ENCODE peak calls at places on chromosomes 12 and 14, in ten cellular contexts. K is mammary epithelial cell, R is fibroblast of mammary gland, Y is AG04450, V is GM23338, D is dorsolateral prefrontal cortex, W is GM12865, U is CD14-positive monocyte, J is choroid plexus epithelial cell, T is IMR-90. C is an unnamed sample.

GRCh38 chr14:30385925-30386324 is 173.0 kb upstream of the G2E3 start:
- DNase-seq in K (no peak), R (no peak), Y (no peak), V (no peak), D (no peak), W (no peak), U (no peak), J (no peak), T (no peak), C (no peak)

GRCh38 chr14:63245893-63246292 is 41.6 kb downstream of the RHOJ start:
- DNase-seq in K (no peak), R (no peak), Y (no peak), V (no peak), D (no peak), W (no peak), U (no peak), J (peak; percentile 23), T (no peak), C (no peak)

GRCh38 chr12:84497819-84498218 is 414.8 kb downstream of the SLC6A15 start:
- DNase-seq in K (no peak), R (peak; percentile 48), Y (no peak), V (peak; percentile 32), D (no peak), W (peak; percentile 29), U (no peak), J (peak; percentile 67), T (no peak), C (no peak)

GRCh38 chr14:61694039-61694438 is 1.3 kb upstream of the HIF1A start:
- DNase-seq in K (no peak), R (no peak), Y (no peak), V (no peak), D (no peak), W (no peak), U (no peak), J (no peak), T (no peak), C (no peak)

GRCh38 chr14:103315941-103316340 is 18.1 kb upstream of the EIF5 start:
- DNase-seq in K (no peak), R (no peak), Y (no peak), V (no peak), D (no peak), W (no peak), U (no peak), J (no peak), T (no peak), C (no peak)

GRCh38 chr12:2682301-2683282 is 112.2 kb upstream of the FKBP4 start:
- DNase-seq in K (peak; percentile 15), R (peak; percentile 54), Y (peak; percentile 36), V (peak; percentile 70), D (no peak), W (peak; percentile 31), U (no peak), J (peak; percentile 58), T (peak; percentile 54), C (no peak)

GRCh38 chr14:95337052-95337595 is 17.4 kb upstream of the CLMN start:
- DNase-seq in K (no peak), R (no peak), Y (no peak), V (no peak), D (no peak), W (no peak), U (no peak), J (no peak), T (no peak), C (no peak)

GRCh38 chr14:76920572-76921175 is 94.5 kb downstream of the LRRC74A start:
- DNase-seq in K (no peak), R (peak; percentile 31), Y (no peak), V (peak; percentile 75), D (no peak), W (no peak), U (peak; percentile 56), J (no peak), T (no peak), C (no peak)

GRCh38 chr12:68612245-68612644 is 1.5 kb downstream of the RAP1B start:
- DNase-seq in K (peak; percentile 60), R (peak; percentile 52), Y (no peak), V (no peak), D (no peak), W (peak; percentile 30), U (no peak), J (peak; percentile 45), T (peak; percentile 59), C (no peak)

GRCh38 chr12:118645219-118645618 is 268.9 kb downstream of the SUDS3 start:
- DNase-seq in K (no peak), R (no peak), Y (no peak), V (peak; percentile 85), D (no peak), W (peak; percentile 30), U (no peak), J (no peak), T (no peak), C (no peak)

GRCh38 chr14:100434033-100434601 is 111.0 kb downstream of the SLC25A47 start:
- DNase-seq in K (no peak), R (no peak), Y (no peak), V (no peak), D (no peak), W (no peak), U (no peak), J (no peak), T (no peak), C (no peak)

GRCh38 chr12:6959376-6960290 is 8.5 kb downstream of the PTPN6 start:
- DNase-seq in K (no peak), R (no peak), Y (no peak), V (no peak), D (no peak), W (peak; percentile 31), U (peak; percentile 79), J (no peak), T (no peak), C (no peak)

GRCh38 chr12:62530596-62530995 is 64.0 kb downstream of the MON2 start:
- DNase-seq in K (no peak), R (peak; percentile 47), Y (peak; percentile 85), V (no peak), D (no peak), W (no peak), U (no peak), J (peak; percentile 84), T (peak; percentile 95), C (peak; percentile 20)

GRCh38 chr12:28024231-28024995 is 51.9 kb upstream of the PTHLH start:
- DNase-seq in K (peak; percentile 92), R (peak; percentile 81), Y (peak; percentile 36), V (no peak), D (no peak), W (no peak), U (no peak), J (peak; percentile 80), T (peak; percentile 92), C (peak; percentile 26)

GRCh38 chr14:39912192-39913100 is 480.2 kb upstream of the FBXO33 start:
- DNase-seq in K (no peak), R (no peak), Y (no peak), V (no peak), D (no peak), W (peak; percentile 77), U (no peak), J (no peak), T (no peak), C (no peak)

DNA sequence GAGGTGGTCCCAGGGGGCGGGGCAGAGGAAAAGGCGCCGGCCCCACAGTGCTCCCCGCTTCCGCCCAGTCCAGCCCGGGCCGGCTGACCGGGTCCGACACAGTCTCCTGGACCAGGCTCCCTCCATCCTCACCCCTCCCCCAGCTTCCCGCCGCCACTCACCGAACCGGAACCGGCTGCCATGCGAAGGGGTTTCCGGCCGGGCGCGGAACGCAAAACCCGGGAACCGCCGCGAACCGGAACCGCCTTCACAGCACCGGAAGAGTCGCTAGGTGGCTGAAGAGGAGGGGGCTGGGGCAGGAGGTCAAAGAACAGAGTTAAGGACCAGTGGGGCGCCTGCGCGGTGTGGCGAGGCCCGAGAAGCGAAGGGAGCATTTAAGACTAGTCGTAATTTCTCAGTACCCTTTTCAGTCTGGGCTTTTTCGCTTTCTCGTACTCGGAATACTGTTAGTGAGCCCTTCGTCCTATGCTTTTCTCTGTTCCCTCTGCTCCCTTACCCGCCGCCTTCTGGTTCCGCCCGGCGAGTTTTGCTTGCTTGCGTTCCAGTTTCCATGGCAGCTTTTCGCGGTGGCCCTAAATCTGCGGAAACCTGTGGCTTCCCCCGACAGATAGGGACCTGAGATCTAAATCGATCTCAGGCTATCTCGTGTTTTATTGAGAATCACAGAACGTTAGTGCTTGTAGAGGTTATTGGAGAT is at the start of gene SENP1:
- DNase-seq in K (peak; percentile 85), R (peak; percentile 80), Y (peak; percentile 57), V (peak; percentile 95), D (peak; percentile 91), W (peak; percentile 96), U (peak; percentile 88), J (peak; percentile 86), T (peak; percentile 81), C (no peak)
- TF ChIP-seq CTCF in K (peak; percentile 28), R (peak; percentile 10), Y (peak; percentile 16), V (no peak), D (peak; percentile 54), W (peak; percentile 11), U (no peak), J (peak; percentile 32), T (no peak), C (no peak)

DNA sequence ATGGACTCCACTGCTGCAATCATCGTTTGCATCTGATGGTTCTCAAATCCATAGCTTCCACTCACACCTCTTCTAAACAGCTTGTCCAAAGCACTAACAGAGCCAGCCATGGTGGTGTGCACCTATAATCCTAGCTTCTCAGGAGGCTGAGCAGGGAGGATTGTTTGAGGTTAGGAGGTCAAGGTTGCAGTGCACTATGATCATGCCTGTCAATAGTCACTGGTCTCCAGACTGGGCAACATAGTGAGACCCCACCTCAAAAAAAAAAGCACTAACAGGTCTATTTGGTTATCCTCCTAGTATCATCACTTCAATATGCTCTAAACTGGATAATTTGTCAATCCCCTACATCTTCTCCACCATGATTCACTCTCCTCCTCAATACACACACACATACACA is 63.2 kb downstream of the TTC9 start:
- DNase-seq in K (no peak), R (no peak), Y (no peak), V (no peak), D (no peak), W (no peak), U (no peak), J (no peak), T (no peak), C (no peak)
- TF ChIP-seq CTCF in K (no peak), R (no peak), Y (no peak), V (no peak), D (no peak), W (no peak), U (no peak), J (no peak), T (no peak), C (no peak)

DNA sequence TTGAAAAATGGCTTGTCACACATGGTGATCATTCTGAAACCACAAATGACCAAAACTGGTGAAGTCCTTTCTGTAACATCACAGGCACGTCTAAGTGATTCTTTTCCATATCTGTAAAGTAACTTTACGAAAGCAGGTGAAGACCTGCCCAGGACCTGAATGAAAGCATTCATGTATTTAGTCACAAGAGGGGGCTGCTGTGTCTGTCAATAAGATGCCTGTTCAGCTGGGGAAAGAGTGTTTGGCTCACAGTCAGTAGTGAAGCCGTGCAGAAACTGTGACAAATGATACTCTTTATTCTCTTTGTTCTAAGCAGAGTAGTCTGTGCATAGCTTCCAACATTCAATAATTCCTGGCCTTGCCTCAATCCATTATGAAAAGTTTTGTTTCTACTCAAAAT is 373.5 kb upstream of the OR4E1 start:
- DNase-seq in K (peak; percentile 45), R (no peak), Y (no peak), V (peak; percentile 80), D (no peak), W (peak; percentile 55), U (no peak), J (peak; percentile 36), T (no peak), C (no peak)
- TF ChIP-seq CTCF in K (peak; percentile 49), R (peak; percentile 11), Y (no peak), V (peak; percentile 47), D (peak; percentile 34), W (peak; percentile 37), U (no peak), J (peak; percentile 43), T (peak; percentile 8), C (no peak)

GRCh38 chr12:122116707-122117535 is 38.4 kb downstream of the MLXIP start:
- DNase-seq in K (no peak), R (no peak), Y (no peak), V (no peak), D (peak; percentile 91), W (no peak), U (no peak), J (no peak), T (no peak), C (no peak)
- TF ChIP-seq CTCF in K (peak; percentile 27), R (no peak), Y (no peak), V (no peak), D (peak; percentile 33), W (peak; percentile 3), U (no peak), J (peak; percentile 16), T (no peak), C (no peak)

C was measured in BJ.